ENCODE peak calls at places on chromosomes 1 and 21, in nine cellular contexts. M is uterus, S is A549, N is HepG2, U is esophagus squamous epithelium, F is tibial nerve, E is IMR-90, X is heart left ventricle, R is H54. J is an unnamed sample.

GRCh38 chr1:206579747-206580437 is 32.4 kb downstream of the EIF2D start:
- DNase-seq in S (no peak), U (peak), M (no peak), F (peak), R (peak), E (peak), X (peak), N (no peak), J (no peak)

GRCh38 chr1:244821134-244821533 is 14.3 kb upstream of the COX20 start:
- DNase-seq in E (no peak), X (no peak), M (no peak), F (no peak), S (no peak), U (no peak), N (no peak), R (no peak), J (no peak)

GRCh38 chr1:156725683-156726280 is 2.5 kb upstream of the METTL25B start:
- DNase-seq in X (peak), S (peak), N (peak), U (no peak), E (peak), R (peak), M (peak), F (peak), J (peak)

GRCh38 chr1:30617161-30617560 is 106.2 kb downstream of the MATN1 start:
- DNase-seq in N (no peak), F (no peak), M (no peak), E (no peak), R (no peak), X (no peak), S (no peak), U (no peak), J (no peak)

GRCh38 chr1:217574265-217574949 is 56.5 kb downstream of the GPATCH2 start:
- DNase-seq in R (no peak), M (no peak), U (no peak), X (no peak), F (no peak), N (peak), S (no peak), E (no peak), J (no peak)

GRCh38 chr1:78553859-78554258 is 63.1 kb downstream of the PTGFR start:
- DNase-seq in M (no peak), E (no peak), S (peak), N (peak), R (no peak), F (no peak), U (no peak), X (no peak), J (no peak)

GRCh38 chr1:203083463-203083921 is 2.3 kb downstream of the MYOG start:
- DNase-seq in S (no peak), U (no peak), M (no peak), R (no peak), E (no peak), X (no peak), F (no peak), N (no peak), J (no peak)

GRCh38 chr1:182668633-182669032 is 15.8 kb downstream of the RGS8 start:
- DNase-seq in R (no peak), F (no peak), N (no peak), M (no peak), E (no peak), X (no peak), S (no peak), U (no peak), J (no peak)

GRCh38 chr1:84693009-84693408 is 2.7 kb upstream of the SSX2IP start:
- DNase-seq in N (no peak), R (no peak), U (no peak), F (no peak), E (no peak), X (no peak), S (no peak), M (no peak), J (no peak)
- TF ChIP-seq POLR2A in N (no peak), R (no peak), U (no peak), F (no peak), E (no peak), X (no peak), S (no peak), M (no peak), J (no peak)

GRCh38 chr21:36541721-36542139 is 61.8 kb upstream of the CLDN14 start:
- DNase-seq in M (no peak), N (no peak), F (no peak), X (no peak), U (no peak), S (no peak), E (no peak), R (no peak), J (no peak)
- TF ChIP-seq POLR2A in M (no peak), N (no peak), F (no peak), X (no peak), U (no peak), S (no peak), E (no peak), R (no peak), J (peak)

DNA sequence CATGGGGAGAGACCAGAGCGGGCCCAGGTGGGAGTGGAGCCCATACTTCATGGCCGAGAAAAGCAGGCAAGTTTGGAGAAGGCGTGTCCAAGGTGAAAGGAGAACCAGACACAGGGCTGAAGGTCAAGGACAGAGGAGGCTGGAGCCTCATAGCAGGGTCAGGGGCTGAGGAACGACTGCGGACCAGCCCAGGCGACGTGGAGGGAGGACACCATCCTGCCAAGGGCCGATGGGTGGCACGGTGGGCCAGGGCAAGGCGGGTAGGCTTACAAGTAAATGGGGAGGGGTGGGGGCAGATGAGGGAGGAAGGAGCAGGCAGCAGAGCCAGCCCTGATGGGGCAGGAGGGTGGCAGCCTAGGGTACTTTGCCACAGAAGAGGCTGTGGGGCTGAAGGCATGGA is 18.2 kb upstream of the GPR153 start:
- DNase-seq in U (no peak), R (no peak), M (no peak), N (no peak), S (no peak), F (no peak), E (no peak), X (no peak), J (no peak)
- TF ChIP-seq POLR2A in U (no peak), R (no peak), M (no peak), N (no peak), S (no peak), F (no peak), E (no peak), X (no peak), J (no peak)

GRCh38 chr21:43374228-43374885 is 52.6 kb downstream of the SIK1 start:
- DNase-seq in F (no peak), X (no peak), E (no peak), U (no peak), M (no peak), S (no peak), R (no peak), N (no peak), J (no peak)

GRCh38 chr21:43370888-43371570 is 55.9 kb downstream of the SIK1 start:
- DNase-seq in R (no peak), S (no peak), N (no peak), X (no peak), E (no peak), M (no peak), F (no peak), U (no peak), J (no peak)

GRCh38 chr21:43371786-43372185 is 55.1 kb downstream of the SIK1 start:
- DNase-seq in U (no peak), F (no peak), S (no peak), R (no peak), E (no peak), N (no peak), M (no peak), X (no peak), J (no peak)

GRCh38 chr21:43373387-43374227 is 53.3 kb downstream of the SIK1 start:
- DNase-seq in U (no peak), R (no peak), E (no peak), N (no peak), F (no peak), S (no peak), M (no peak), X (no peak), J (no peak)

DNA sequence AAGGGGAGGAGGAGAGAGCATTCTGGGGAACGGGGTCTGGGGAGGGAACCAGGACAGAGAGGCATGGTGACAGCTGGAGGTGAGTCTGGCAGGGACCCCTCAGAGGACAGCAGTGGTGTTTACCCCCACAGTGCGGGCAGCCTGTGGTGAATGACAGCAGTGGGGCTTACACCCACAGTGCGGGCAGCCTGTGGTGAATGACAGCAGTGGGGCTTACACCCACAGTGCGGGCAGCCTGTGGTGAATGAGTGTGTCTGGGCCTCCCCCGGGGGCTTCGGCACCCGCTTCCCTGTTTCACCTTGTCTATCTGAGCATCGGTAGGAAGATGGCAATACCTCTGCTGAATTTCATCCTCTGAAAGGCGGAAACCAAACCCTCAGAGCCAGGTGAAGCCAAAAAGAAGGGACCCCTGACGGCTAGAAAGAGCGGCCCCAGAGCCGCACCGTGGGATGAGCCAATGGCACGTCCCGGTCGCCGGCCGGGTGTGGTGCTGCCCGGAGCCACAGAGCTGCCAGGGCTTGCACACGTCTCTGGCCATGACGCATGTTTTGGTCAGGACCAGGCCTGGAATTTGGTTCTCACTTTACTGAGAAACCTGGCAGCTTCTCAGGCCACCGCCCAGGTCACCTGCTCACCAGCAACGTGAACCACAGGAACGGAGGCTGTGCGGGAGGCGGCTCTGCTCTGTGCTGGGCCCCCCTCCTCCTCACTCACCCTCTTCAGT is 54.1 kb downstream of the SIK1 start:
- DNase-seq in E (no peak), M (no peak), F (no peak), R (no peak), S (no peak), N (no peak), X (no peak), U (no peak), J (no peak)
- TF ChIP-seq POLR2A in E (no peak), M (no peak), F (no peak), R (no peak), S (no peak), N (no peak), X (no peak), U (no peak), J (no peak)

GRCh38 chr1:23788695-23789094 is 2.2 kb upstream of the LYPLA2 start:
- DNase-seq in S (no peak), F (no peak), U (no peak), X (no peak), M (no peak), E (no peak), N (no peak), R (no peak), J (no peak)
- TF ChIP-seq POLR2A in S (no peak), F (no peak), U (no peak), X (no peak), M (no peak), E (no peak), N (no peak), R (no peak), J (no peak)